ENCODE peak calls at places on chromosomes 12 and 14, in six cellular contexts. One of them, this sample, is unnamed.

GRCh38 chr12:95881331-95881955 is 22.7 kb downstream of the SNRPF start:
- DNase-seq in SK-MEL-5: no peak
- DNase-seq in activated naive CD8-positive, alpha-beta T cell treated with anti-CD3 and anti-CD28 coated beads, Interleukin-2, amount 50 U/mL, for 24 hours: no peak
- DNase-seq in NAMALWA: no peak
- DNase-seq in cardiac fibroblast: peak
- DNase-seq in cerebellum: no peak
- DNase-seq in this sample: no peak

GRCh38 chr12:22443379-22444316 is 100.7 kb downstream of the C2CD5 start:
- DNase-seq in SK-MEL-5: peak
- DNase-seq in activated naive CD8-positive, alpha-beta T cell treated with anti-CD3 and anti-CD28 coated beads, Interleukin-2, amount 50 U/mL, for 24 hours: peak
- DNase-seq in NAMALWA: peak
- DNase-seq in cardiac fibroblast: peak
- DNase-seq in cerebellum: peak
- DNase-seq in this sample: peak

GRCh38 chr12:6112004-6112403 is 12.5 kb downstream of the VWF start:
- DNase-seq in SK-MEL-5: no peak
- DNase-seq in activated naive CD8-positive, alpha-beta T cell treated with anti-CD3 and anti-CD28 coated beads, Interleukin-2, amount 50 U/mL, for 24 hours: no peak
- DNase-seq in NAMALWA: no peak
- DNase-seq in cardiac fibroblast: no peak
- DNase-seq in cerebellum: no peak
- DNase-seq in this sample: no peak

GRCh38 chr12:96445743-96446655 is 43.4 kb upstream of the CFAP54 start:
- DNase-seq in SK-MEL-5: peak
- DNase-seq in activated naive CD8-positive, alpha-beta T cell treated with anti-CD3 and anti-CD28 coated beads, Interleukin-2, amount 50 U/mL, for 24 hours: peak
- DNase-seq in NAMALWA: peak
- DNase-seq in cardiac fibroblast: peak
- DNase-seq in cerebellum: no peak
- DNase-seq in this sample: no peak

GRCh38 chr12:109531411-109531810 is 41.9 kb downstream of the MMAB start:
- DNase-seq in SK-MEL-5: no peak
- DNase-seq in activated naive CD8-positive, alpha-beta T cell treated with anti-CD3 and anti-CD28 coated beads, Interleukin-2, amount 50 U/mL, for 24 hours: no peak
- DNase-seq in NAMALWA: no peak
- DNase-seq in cardiac fibroblast: no peak
- DNase-seq in cerebellum: no peak
- DNase-seq in this sample: no peak

GRCh38 chr12:67433393-67434175 is 164.4 kb downstream of the CAND1 start:
- DNase-seq in SK-MEL-5: peak
- DNase-seq in activated naive CD8-positive, alpha-beta T cell treated with anti-CD3 and anti-CD28 coated beads, Interleukin-2, amount 50 U/mL, for 24 hours: no peak
- DNase-seq in NAMALWA: peak
- DNase-seq in cardiac fibroblast: peak
- DNase-seq in cerebellum: no peak
- DNase-seq in this sample: no peak

GRCh38 chr14:105152794-105153241 is 15.8 kb downstream of the JAG2 start:
- DNase-seq in SK-MEL-5: no peak
- DNase-seq in activated naive CD8-positive, alpha-beta T cell treated with anti-CD3 and anti-CD28 coated beads, Interleukin-2, amount 50 U/mL, for 24 hours: no peak
- DNase-seq in NAMALWA: no peak
- DNase-seq in cardiac fibroblast: no peak
- DNase-seq in cerebellum: no peak
- DNase-seq in this sample: peak

GRCh38 chr14:76995279-76996035 is 33.1 kb downstream of the IRF2BPL start:
- DNase-seq in SK-MEL-5: no peak
- DNase-seq in activated naive CD8-positive, alpha-beta T cell treated with anti-CD3 and anti-CD28 coated beads, Interleukin-2, amount 50 U/mL, for 24 hours: peak
- DNase-seq in NAMALWA: no peak
- DNase-seq in cardiac fibroblast: no peak
- DNase-seq in cerebellum: no peak
- DNase-seq in this sample: no peak

GRCh38 chr12:8036366-8036765 is 3.9 kb downstream of the FOXJ2 start:
- DNase-seq in SK-MEL-5: no peak
- DNase-seq in activated naive CD8-positive, alpha-beta T cell treated with anti-CD3 and anti-CD28 coated beads, Interleukin-2, amount 50 U/mL, for 24 hours: no peak
- DNase-seq in NAMALWA: no peak
- DNase-seq in cardiac fibroblast: no peak
- DNase-seq in cerebellum: no peak
- DNase-seq in this sample: peak

GRCh38 chr12:2640709-2641108 is 154.1 kb upstream of the FKBP4 start:
- DNase-seq in SK-MEL-5: peak
- DNase-seq in activated naive CD8-positive, alpha-beta T cell treated with anti-CD3 and anti-CD28 coated beads, Interleukin-2, amount 50 U/mL, for 24 hours: peak
- DNase-seq in NAMALWA: no peak
- DNase-seq in cardiac fibroblast: peak
- DNase-seq in cerebellum: no peak
- DNase-seq in this sample: peak

GRCh38 chr14:93328546-93328945 is 4.3 kb downstream of the BTBD7 start:
- DNase-seq in SK-MEL-5: no peak
- DNase-seq in activated naive CD8-positive, alpha-beta T cell treated with anti-CD3 and anti-CD28 coated beads, Interleukin-2, amount 50 U/mL, for 24 hours: no peak
- DNase-seq in NAMALWA: no peak
- DNase-seq in cardiac fibroblast: no peak
- DNase-seq in cerebellum: no peak
- DNase-seq in this sample: no peak

GRCh38 chr12:78473136-78473535 is 391.4 kb upstream of the SYT1 start:
- DNase-seq in SK-MEL-5: no peak
- DNase-seq in activated naive CD8-positive, alpha-beta T cell treated with anti-CD3 and anti-CD28 coated beads, Interleukin-2, amount 50 U/mL, for 24 hours: no peak
- DNase-seq in NAMALWA: no peak
- DNase-seq in cardiac fibroblast: peak
- DNase-seq in cerebellum: peak
- DNase-seq in this sample: no peak

GRCh38 chr12:10243803-10244520 is 31.3 kb downstream of the GABARAPL1 start:
- DNase-seq in SK-MEL-5: peak
- DNase-seq in activated naive CD8-positive, alpha-beta T cell treated with anti-CD3 and anti-CD28 coated beads, Interleukin-2, amount 50 U/mL, for 24 hours: no peak
- DNase-seq in NAMALWA: peak
- DNase-seq in cardiac fibroblast: no peak
- DNase-seq in cerebellum: no peak
- DNase-seq in this sample: no peak

GRCh38 chr12:132227782-132228417 is 83.6 kb downstream of the NOC4L start:
- DNase-seq in SK-MEL-5: no peak
- DNase-seq in activated naive CD8-positive, alpha-beta T cell treated with anti-CD3 and anti-CD28 coated beads, Interleukin-2, amount 50 U/mL, for 24 hours: no peak
- DNase-seq in NAMALWA: no peak
- DNase-seq in cardiac fibroblast: no peak
- DNase-seq in cerebellum: peak
- DNase-seq in this sample: no peak